ENCODE peak calls at places on chromosome X, in nine cellular contexts. One of them, this sample, is unnamed.

GRCh38 chrX:151806967-151807540 is 72.5 kb downstream of the CNGA2 start:
- DNase-seq in AG10803: no peak
- DNase-seq in ovary: no peak
- DNase-seq in MM.1S: no peak
- DNase-seq in neuronal stem cell: no peak
- DNase-seq in A549: no peak
- DNase-seq in heart right ventricle: no peak
- DNase-seq in CD4-positive, CD25-positive, alpha-beta regulatory T cell: no peak
- DNase-seq in psoas muscle: no peak
- DNase-seq in this sample: no peak

GRCh38 chrX:50161143-50161542 is 39.7 kb downstream of the AKAP4 start:
- DNase-seq in ovary: no peak
- DNase-seq in heart right ventricle: no peak
- DNase-seq in AG10803: peak
- DNase-seq in CD4-positive, CD25-positive, alpha-beta regulatory T cell: no peak
- DNase-seq in A549: no peak
- DNase-seq in neuronal stem cell: no peak
- DNase-seq in MM.1S: no peak
- DNase-seq in psoas muscle: no peak
- DNase-seq in this sample: no peak

GRCh38 chrX:79138658-79139241 is 5.7 kb upstream of the GPR174 start:
- DNase-seq in psoas muscle: no peak
- DNase-seq in heart right ventricle: no peak
- DNase-seq in MM.1S: peak
- DNase-seq in AG10803: no peak
- DNase-seq in neuronal stem cell: no peak
- DNase-seq in A549: no peak
- DNase-seq in ovary: no peak
- DNase-seq in CD4-positive, CD25-positive, alpha-beta regulatory T cell: no peak
- DNase-seq in this sample: peak

GRCh38 chrX:139932077-139932900 is 564 bp downstream of the ATP11C start:
- DNase-seq in psoas muscle: peak
- DNase-seq in A549: peak
- DNase-seq in CD4-positive, CD25-positive, alpha-beta regulatory T cell: peak
- DNase-seq in neuronal stem cell: no peak
- DNase-seq in heart right ventricle: peak
- DNase-seq in MM.1S: peak
- DNase-seq in ovary: peak
- DNase-seq in AG10803: peak
- DNase-seq in this sample: no peak

GRCh38 chrX:25295466-25295865 is 279.7 kb upstream of the ARX start:
- DNase-seq in heart right ventricle: no peak
- DNase-seq in CD4-positive, CD25-positive, alpha-beta regulatory T cell: no peak
- DNase-seq in ovary: no peak
- DNase-seq in AG10803: no peak
- DNase-seq in MM.1S: no peak
- DNase-seq in neuronal stem cell: no peak
- DNase-seq in psoas muscle: no peak
- DNase-seq in A549: no peak
- DNase-seq in this sample: no peak

GRCh38 chrX:53442322-53442631 is 8.1 kb upstream of the HSD17B10 start:
- DNase-seq in neuronal stem cell: no peak
- DNase-seq in psoas muscle: no peak
- DNase-seq in CD4-positive, CD25-positive, alpha-beta regulatory T cell: no peak
- DNase-seq in heart right ventricle: no peak
- DNase-seq in AG10803: no peak
- DNase-seq in ovary: no peak
- DNase-seq in MM.1S: no peak
- DNase-seq in A549: no peak
- DNase-seq in this sample: no peak

GRCh38 chrX:18833071-18833731 is 125.8 kb downstream of the PPEF1 start:
- DNase-seq in psoas muscle: peak
- DNase-seq in heart right ventricle: peak
- DNase-seq in CD4-positive, CD25-positive, alpha-beta regulatory T cell: no peak
- DNase-seq in MM.1S: no peak
- DNase-seq in AG10803: peak
- DNase-seq in ovary: peak
- DNase-seq in A549: no peak
- DNase-seq in neuronal stem cell: no peak
- DNase-seq in this sample: no peak

GRCh38 chrX:45715787-45716186 is 515.1 kb upstream of the DIPK2B start:
- DNase-seq in neuronal stem cell: no peak
- DNase-seq in ovary: no peak
- DNase-seq in AG10803: peak
- DNase-seq in heart right ventricle: no peak
- DNase-seq in psoas muscle: no peak
- DNase-seq in CD4-positive, CD25-positive, alpha-beta regulatory T cell: no peak
- DNase-seq in A549: no peak
- DNase-seq in MM.1S: no peak
- DNase-seq in this sample: no peak

GRCh38 chrX:49139713-49140112 is 16.2 kb upstream of the GPKOW start:
- DNase-seq in psoas muscle: no peak
- DNase-seq in MM.1S: no peak
- DNase-seq in heart right ventricle: no peak
- DNase-seq in CD4-positive, CD25-positive, alpha-beta regulatory T cell: no peak
- DNase-seq in neuronal stem cell: no peak
- DNase-seq in AG10803: no peak
- DNase-seq in A549: peak
- DNase-seq in ovary: no peak
- DNase-seq in this sample: no peak

GRCh38 chrX:154717824-154718223 is 33.1 kb downstream of the GAB3 start:
- DNase-seq in neuronal stem cell: no peak
- DNase-seq in CD4-positive, CD25-positive, alpha-beta regulatory T cell: no peak
- DNase-seq in psoas muscle: no peak
- DNase-seq in ovary: no peak
- DNase-seq in MM.1S: no peak
- DNase-seq in A549: no peak
- DNase-seq in heart right ventricle: no peak
- DNase-seq in AG10803: peak
- DNase-seq in this sample: peak

GRCh38 chrX:48683411-48683982 is at the start of gene WAS:
- DNase-seq in CD4-positive, CD25-positive, alpha-beta regulatory T cell: peak
- DNase-seq in A549: no peak
- DNase-seq in psoas muscle: no peak
- DNase-seq in ovary: no peak
- DNase-seq in heart right ventricle: no peak
- DNase-seq in MM.1S: peak
- DNase-seq in neuronal stem cell: no peak
- DNase-seq in AG10803: no peak
- DNase-seq in this sample: peak

GRCh38 chrX:10360121-10360520 is 203.3 kb downstream of the CLCN4 start:
- DNase-seq in psoas muscle: peak
- DNase-seq in A549: no peak
- DNase-seq in CD4-positive, CD25-positive, alpha-beta regulatory T cell: no peak
- DNase-seq in AG10803: peak
- DNase-seq in ovary: peak
- DNase-seq in MM.1S: no peak
- DNase-seq in neuronal stem cell: no peak
- DNase-seq in heart right ventricle: peak
- DNase-seq in this sample: no peak

GRCh38 chrX:135481696-135482179 is 38.7 kb upstream of the INTS6L start:
- DNase-seq in MM.1S: no peak
- DNase-seq in ovary: no peak
- DNase-seq in heart right ventricle: no peak
- DNase-seq in AG10803: no peak
- DNase-seq in neuronal stem cell: no peak
- DNase-seq in A549: no peak
- DNase-seq in CD4-positive, CD25-positive, alpha-beta regulatory T cell: no peak
- DNase-seq in psoas muscle: no peak
- DNase-seq in this sample: no peak

GRCh38 chrX:3177851-3178250 is 136.6 kb downstream of the ARSF start:
- DNase-seq in neuronal stem cell: no peak
- DNase-seq in psoas muscle: no peak
- DNase-seq in MM.1S: no peak
- DNase-seq in AG10803: no peak
- DNase-seq in CD4-positive, CD25-positive, alpha-beta regulatory T cell: no peak
- DNase-seq in heart right ventricle: no peak
- DNase-seq in ovary: no peak
- DNase-seq in A549: no peak
- DNase-seq in this sample: no peak

GRCh38 chrX:120797201-120797938 is 78.3 kb downstream of the CT47B1 start:
- DNase-seq in psoas muscle: no peak
- DNase-seq in AG10803: peak
- DNase-seq in CD4-positive, CD25-positive, alpha-beta regulatory T cell: no peak
- DNase-seq in neuronal stem cell: no peak
- DNase-seq in ovary: no peak
- DNase-seq in heart right ventricle: no peak
- DNase-seq in MM.1S: no peak
- DNase-seq in A549: no peak
- DNase-seq in this sample: no peak

DNA sequence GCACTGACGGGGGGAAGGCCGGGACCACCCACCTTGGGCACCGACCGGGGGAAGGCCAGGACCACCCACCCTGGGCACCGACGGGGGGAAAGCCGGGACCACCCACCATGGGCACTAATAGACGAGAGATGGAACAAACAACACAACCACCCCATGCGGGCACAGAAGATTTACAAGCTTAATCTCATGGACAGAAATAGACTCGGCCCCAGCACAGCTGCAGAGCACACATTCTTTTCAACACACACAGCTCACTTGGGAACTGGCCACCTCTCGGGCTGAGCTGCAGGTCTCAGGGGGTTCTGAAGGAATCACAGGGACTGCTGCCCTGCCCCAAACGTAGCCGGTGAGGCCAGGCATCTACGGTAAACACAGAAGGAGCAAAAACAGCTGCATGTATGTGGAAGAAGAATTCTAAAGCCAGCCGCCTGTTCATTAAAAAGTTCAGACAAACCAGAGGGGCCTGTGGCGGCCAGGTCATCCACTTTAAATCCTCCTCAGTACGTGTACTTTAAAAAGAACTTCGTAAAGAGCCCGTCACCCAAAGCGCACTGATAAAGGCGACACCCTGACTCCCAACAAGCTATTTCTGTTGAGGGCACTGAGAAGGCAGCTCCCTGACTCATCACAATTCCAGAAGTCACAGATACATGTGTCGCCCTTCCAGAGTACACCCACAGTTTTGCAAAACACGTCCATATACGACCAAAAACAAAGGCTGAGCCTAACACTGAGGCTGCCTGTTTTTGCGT is 17.7 kb downstream of the PPP2R3B start:
- DNase-seq in A549: peak
- DNase-seq in ovary: no peak
- DNase-seq in AG10803: peak
- DNase-seq in heart right ventricle: no peak
- DNase-seq in neuronal stem cell: no peak
- DNase-seq in CD4-positive, CD25-positive, alpha-beta regulatory T cell: no peak
- DNase-seq in psoas muscle: peak
- DNase-seq in MM.1S: no peak
- DNase-seq in this sample: no peak
- H3K4me3 ChIP-seq in A549: no peak
- H3K4me3 ChIP-seq in ovary: no peak
- H3K4me3 ChIP-seq in AG10803: no peak
- H3K4me3 ChIP-seq in heart right ventricle: peak
- H3K4me3 ChIP-seq in neuronal stem cell: no peak
- H3K4me3 ChIP-seq in CD4-positive, CD25-positive, alpha-beta regulatory T cell: no peak
- H3K4me3 ChIP-seq in psoas muscle: peak
- H3K4me3 ChIP-seq in MM.1S: no peak
- H3K4me3 ChIP-seq in this sample: no peak

GRCh38 chrX:73127700-73128241 is 48.5 kb upstream of the PABPC1L2A start:
- DNase-seq in MM.1S: no peak
- DNase-seq in AG10803: peak
- DNase-seq in ovary: no peak
- DNase-seq in psoas muscle: peak
- DNase-seq in A549: peak
- DNase-seq in CD4-positive, CD25-positive, alpha-beta regulatory T cell: no peak
- DNase-seq in heart right ventricle: peak
- DNase-seq in neuronal stem cell: peak
- DNase-seq in this sample: no peak
- H3K4me3 ChIP-seq in MM.1S: no peak
- H3K4me3 ChIP-seq in AG10803: no peak
- H3K4me3 ChIP-seq in ovary: no peak
- H3K4me3 ChIP-seq in psoas muscle: no peak
- H3K4me3 ChIP-seq in A549: no peak
- H3K4me3 ChIP-seq in CD4-positive, CD25-positive, alpha-beta regulatory T cell: no peak
- H3K4me3 ChIP-seq in heart right ventricle: no peak
- H3K4me3 ChIP-seq in neuronal stem cell: peak
- H3K4me3 ChIP-seq in this sample: no peak

DNA sequence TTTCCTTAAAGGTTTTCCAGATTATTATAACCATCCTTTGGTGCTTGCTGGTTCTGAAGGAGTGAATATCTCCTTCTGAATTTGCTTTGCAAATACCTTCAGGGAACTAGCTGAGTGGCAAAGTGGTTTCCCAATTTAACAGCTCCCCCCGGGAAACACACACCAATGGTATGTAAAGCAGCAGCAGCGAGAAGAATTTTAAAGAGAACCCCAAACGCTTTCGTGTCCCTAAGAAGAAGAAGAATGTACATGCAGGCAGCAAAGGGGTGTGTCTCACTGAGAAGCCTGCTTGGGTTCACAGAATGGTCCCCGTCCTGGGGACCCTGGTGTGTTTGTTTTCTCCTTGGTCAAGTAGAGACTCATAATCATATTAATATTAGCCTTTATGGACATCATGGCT is 4.2 kb upstream of the AKAP17A start:
- DNase-seq in neuronal stem cell: no peak
- DNase-seq in MM.1S: peak
- DNase-seq in heart right ventricle: no peak
- DNase-seq in ovary: no peak
- DNase-seq in psoas muscle: no peak
- DNase-seq in CD4-positive, CD25-positive, alpha-beta regulatory T cell: no peak
- DNase-seq in AG10803: no peak
- DNase-seq in A549: no peak
- DNase-seq in this sample: no peak
- H3K4me3 ChIP-seq in neuronal stem cell: no peak
- H3K4me3 ChIP-seq in MM.1S: no peak
- H3K4me3 ChIP-seq in heart right ventricle: no peak
- H3K4me3 ChIP-seq in ovary: no peak
- H3K4me3 ChIP-seq in psoas muscle: no peak
- H3K4me3 ChIP-seq in CD4-positive, CD25-positive, alpha-beta regulatory T cell: no peak
- H3K4me3 ChIP-seq in AG10803: no peak
- H3K4me3 ChIP-seq in A549: no peak
- H3K4me3 ChIP-seq in this sample: no peak

GRCh38 chrX:14032383-14032782 is 2.7 kb upstream of the GEMIN8 start:
- DNase-seq in A549: peak
- DNase-seq in CD4-positive, CD25-positive, alpha-beta regulatory T cell: peak
- DNase-seq in neuronal stem cell: peak
- DNase-seq in heart right ventricle: no peak
- DNase-seq in MM.1S: peak
- DNase-seq in ovary: peak
- DNase-seq in psoas muscle: no peak
- DNase-seq in AG10803: peak
- DNase-seq in this sample: peak

GRCh38 chrX:14029425-14030247 is at the start of gene GEMIN8:
- DNase-seq in A549: peak
- DNase-seq in MM.1S: peak
- DNase-seq in neuronal stem cell: peak
- DNase-seq in CD4-positive, CD25-positive, alpha-beta regulatory T cell: peak
- DNase-seq in psoas muscle: peak
- DNase-seq in ovary: peak
- DNase-seq in AG10803: peak
- DNase-seq in heart right ventricle: peak
- DNase-seq in this sample: peak

GRCh38 chrX:14029039-14029424 is 660 bp downstream of the GEMIN8 start:
- DNase-seq in A549: no peak
- DNase-seq in MM.1S: peak
- DNase-seq in neuronal stem cell: peak
- DNase-seq in psoas muscle: no peak
- DNase-seq in heart right ventricle: no peak
- DNase-seq in AG10803: no peak
- DNase-seq in ovary: no peak
- DNase-seq in CD4-positive, CD25-positive, alpha-beta regulatory T cell: no peak
- DNase-seq in this sample: no peak

GRCh38 chrX:14028473-14028872 is 1.2 kb downstream of the GEMIN8 start:
- DNase-seq in ovary: no peak
- DNase-seq in AG10803: no peak
- DNase-seq in heart right ventricle: no peak
- DNase-seq in neuronal stem cell: no peak
- DNase-seq in A549: no peak
- DNase-seq in MM.1S: peak
- DNase-seq in CD4-positive, CD25-positive, alpha-beta regulatory T cell: no peak
- DNase-seq in psoas muscle: no peak
- DNase-seq in this sample: no peak

GRCh38 chrX:14030248-14030592 is 528 bp upstream of the GEMIN8 start:
- DNase-seq in AG10803: peak
- DNase-seq in ovary: no peak
- DNase-seq in CD4-positive, CD25-positive, alpha-beta regulatory T cell: no peak
- DNase-seq in psoas muscle: no peak
- DNase-seq in A549: no peak
- DNase-seq in neuronal stem cell: no peak
- DNase-seq in heart right ventricle: no peak
- DNase-seq in MM.1S: no peak
- DNase-seq in this sample: no peak
- H3K4me3 ChIP-seq in AG10803: peak
- H3K4me3 ChIP-seq in ovary: peak
- H3K4me3 ChIP-seq in CD4-positive, CD25-positive, alpha-beta regulatory T cell: peak
- H3K4me3 ChIP-seq in psoas muscle: peak
- H3K4me3 ChIP-seq in A549: peak
- H3K4me3 ChIP-seq in neuronal stem cell: peak
- H3K4me3 ChIP-seq in heart right ventricle: peak
- H3K4me3 ChIP-seq in MM.1S: peak
- H3K4me3 ChIP-seq in this sample: peak